ENCODE peak calls at places on chromosomes 2 and 18, in six cellular contexts. C is HTR-8/SVneo; U is CD4-positive, CD25-positive, alpha-beta regulatory T cell; O is kidney; T is B cell; X is globus pallidus. Y is an unnamed sample.

GRCh38 chr2:200456567-200456966 is 53.3 kb downstream of the KCTD18 start:
- DNase-seq in C (no peak), U (no peak), O (no peak), T (no peak), X (no peak), Y (no peak)

GRCh38 chr18:25795178-25795577 is 295.2 kb downstream of the SS18 start:
- DNase-seq in C (no peak), U (no peak), O (no peak), T (no peak), X (peak), Y (peak)

GRCh38 chr18:9366126-9366714 is 31.6 kb downstream of the TWSG1 start:
- DNase-seq in C (no peak), U (no peak), O (no peak), T (no peak), X (peak), Y (peak)

GRCh38 chr2:186274936-186275575 is 211.0 kb upstream of the ZC3H15 start:
- DNase-seq in C (peak), U (no peak), O (no peak), T (no peak), X (no peak), Y (no peak)

GRCh38 chr2:161658259-161658658 is 34.0 kb downstream of the SLC4A10 start:
- DNase-seq in C (no peak), U (no peak), O (no peak), T (no peak), X (no peak), Y (no peak)

GRCh38 chr2:120348134-120349103 is 2.5 kb downstream of the INHBB start:
- DNase-seq in C (no peak), U (no peak), O (no peak), T (no peak), X (no peak), Y (no peak)

GRCh38 chr2:241351640-241352031 is 4.4 kb upstream of the FARP2 start:
- DNase-seq in C (no peak), U (no peak), O (no peak), T (no peak), X (no peak), Y (no peak)

GRCh38 chr2:235444101-235444597 is 49.7 kb upstream of the AGAP1 start:
- DNase-seq in C (no peak), U (no peak), O (no peak), T (no peak), X (no peak), Y (no peak)

GRCh38 chr18:35183846-35184245 is 57.0 kb upstream of the ZNF397 start:
- DNase-seq in C (no peak), U (no peak), O (no peak), T (no peak), X (no peak), Y (no peak)

GRCh38 chr18:48333563-48333962 is 75.6 kb downstream of the ZBTB7C start:
- DNase-seq in C (no peak), U (no peak), O (no peak), T (no peak), X (no peak), Y (no peak)

GRCh38 chr2:207478572-207478971 is 51.2 kb upstream of the CREB1 start:
- DNase-seq in C (no peak), U (no peak), O (no peak), T (no peak), X (no peak), Y (no peak)